ENCODE peak calls at places on chromosomes 7 and 10, in five cellular contexts. G is body of pancreas; O is upper lobe of right lung; U is mesendoderm; Z is CD8-positive, alpha-beta T cell. F is an unnamed sample.

GRCh38 chr10:24041030-24041429 is 167.9 kb upstream of the KIAA1217 start:
- DNase-seq in G (no peak), O (no peak), U (no peak), Z (no peak), F (no peak)

GRCh38 chr7:138352570-138353461 is 107.2 kb upstream of the TRIM24 start:
- DNase-seq in G (no peak), O (no peak), U (peak; percentile 58), Z (no peak), F (no peak)

GRCh38 chr10:89915021-89915420 is 213.6 kb downstream of the KIF20B start:
- DNase-seq in G (no peak), O (no peak), U (no peak), Z (no peak), F (no peak)

GRCh38 chr10:79079074-79079397 is 10.3 kb downstream of the ZMIZ1 start:
- DNase-seq in G (no peak), O (no peak), U (no peak), Z (no peak), F (no peak)

GRCh38 chr10:6843477-6843876 is 263.4 kb upstream of the PRKCQ start:
- DNase-seq in G (peak; percentile 4), O (no peak), U (no peak), Z (no peak), F (peak; percentile 41)

GRCh38 chr7:92875719-92876118 is 39.3 kb upstream of the CDK6 start:
- DNase-seq in G (no peak), O (no peak), U (no peak), Z (no peak), F (no peak)

GRCh38 chr10:26513101-26513500 is 75.0 kb downstream of the APBB1IP start:
- DNase-seq in G (no peak), O (no peak), U (no peak), Z (no peak), F (no peak)

GRCh38 chr10:33067481-33067880 is 109.5 kb upstream of the ITGB1 start:
- DNase-seq in G (no peak), O (no peak), U (no peak), Z (no peak), F (no peak)

GRCh38 chr7:25216837-25217236 is 11.4 kb downstream of the NPVF start:
- DNase-seq in G (no peak), O (no peak), U (peak; percentile 46), Z (no peak), F (no peak)

GRCh38 chr7:106524690-106525059 is 136.3 kb downstream of the CCDC71L start:
- DNase-seq in G (no peak), O (no peak), U (no peak), Z (no peak), F (no peak)

GRCh38 chr10:9602930-9603459 is 1414.7 kb upstream of the CELF2 start:
- DNase-seq in G (no peak), O (no peak), U (no peak), Z (no peak), F (no peak)

GRCh38 chr10:113381906-113382562 is 170.8 kb upstream of the HABP2 start:
- DNase-seq in G (peak; percentile 20), O (no peak), U (peak; percentile 45), Z (no peak), F (no peak)

GRCh38 chr7:149369497-149369896 is 91.4 kb downstream of the ZNF777 start:
- DNase-seq in G (no peak), O (no peak), U (peak; percentile 25), Z (no peak), F (no peak)

GRCh38 chr10:99844433-99844955 is 62.1 kb downstream of the ABCC2 start:
- DNase-seq in G (no peak), O (no peak), U (no peak), Z (no peak), F (no peak)

GRCh38 chr10:47055386-47056382 is 144.5 kb downstream of the PTPN20 start:
- DNase-seq in G (no peak), O (no peak), U (peak; percentile 56), Z (no peak), F (no peak)

GRCh38 chr7:11427686-11428273 is 404.2 kb downstream of the THSD7A start:
- DNase-seq in G (peak; percentile 48), O (no peak), U (peak; percentile 75), Z (no peak), F (no peak)

GRCh38 chr10:86758231-86759072 is 2.0 kb downstream of the BMPR1A start:
- DNase-seq in G (no peak), O (no peak), U (peak; percentile 66), Z (no peak), F (no peak)

GRCh38 chr7:141737118-141737835 is 881 bp upstream of the SSBP1 start:
- DNase-seq in G (peak; percentile 31), O (no peak), U (no peak), Z (peak; percentile 4), F (no peak)

GRCh38 chr10:50417486-50417905 is 166.2 kb upstream of the ASAH2 start:
- DNase-seq in G (no peak), O (no peak), U (no peak), Z (no peak), F (no peak)

GRCh38 chr7:40879941-40880558 is 745.2 kb downstream of the SUGCT start:
- DNase-seq in G (no peak), O (no peak), U (no peak), Z (no peak), F (no peak)

GRCh38 chr7:110771717-110772116 is 319.2 kb upstream of the LRRN3 start:
- DNase-seq in G (no peak), O (no peak), U (no peak), Z (no peak), F (no peak)

GRCh38 chr10:33113111-33113856 is 155.3 kb upstream of the ITGB1 start:
- DNase-seq in G (no peak), O (no peak), U (no peak), Z (no peak), F (no peak)

GRCh38 chr10:4807803-4808507 is 18.1 kb upstream of the AKR1E2 start:
- DNase-seq in G (no peak), O (no peak), U (peak; percentile 40), Z (no peak), F (no peak)
- H3K27ac ChIP-seq in G (no peak overlapping the region), O (no peak overlapping the region), U (no peak overlapping the region), Z (no peak overlapping the region), F (no peak overlapping the region)

GRCh38 chr7:157168571-157168970 is 29.8 kb downstream of the UBE3C start:
- DNase-seq in G (no peak), O (no peak), U (no peak), Z (no peak), F (no peak)

GRCh38 chr7:157160433-157160832 is 21.7 kb downstream of the UBE3C start:
- DNase-seq in G (no peak), O (no peak), U (no peak), Z (no peak), F (no peak)

DNA sequence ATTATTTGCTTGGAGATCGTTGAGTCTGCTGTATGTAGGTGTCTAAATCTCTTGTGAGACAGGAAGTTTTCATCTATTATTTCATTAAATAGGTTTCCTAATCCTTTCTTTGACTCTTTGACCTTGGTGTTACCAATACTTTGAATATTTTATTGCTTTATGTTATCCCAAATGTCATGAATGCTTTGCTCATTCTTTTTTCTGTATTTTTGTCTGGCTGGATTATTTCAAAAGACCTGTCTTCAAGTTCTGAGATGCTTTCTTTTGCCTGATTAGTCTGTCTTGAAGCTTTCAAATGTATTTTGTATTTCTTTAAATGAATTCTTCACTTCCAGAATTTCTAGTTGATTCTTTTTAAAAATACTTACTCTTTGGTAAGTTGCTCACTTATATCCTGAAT is 27.3 kb downstream of the UBE3C start:
- DNase-seq in G (no peak), O (no peak), U (no peak), Z (no peak), F (no peak)
- H3K27ac ChIP-seq in G (no peak overlapping the region), O (no peak overlapping the region), U (no peak overlapping the region), Z (no peak overlapping the region), F (no peak overlapping the region)

GRCh38 chr10:52499281-52499680 is 185.2 kb downstream of the DKK1 start:
- DNase-seq in G (no peak), O (no peak), U (no peak), Z (no peak), F (no peak)
- H3K27ac ChIP-seq in G (no peak overlapping the region), O (no peak overlapping the region), U (no peak overlapping the region), Z (no peak overlapping the region), F (no peak overlapping the region)

DNA sequence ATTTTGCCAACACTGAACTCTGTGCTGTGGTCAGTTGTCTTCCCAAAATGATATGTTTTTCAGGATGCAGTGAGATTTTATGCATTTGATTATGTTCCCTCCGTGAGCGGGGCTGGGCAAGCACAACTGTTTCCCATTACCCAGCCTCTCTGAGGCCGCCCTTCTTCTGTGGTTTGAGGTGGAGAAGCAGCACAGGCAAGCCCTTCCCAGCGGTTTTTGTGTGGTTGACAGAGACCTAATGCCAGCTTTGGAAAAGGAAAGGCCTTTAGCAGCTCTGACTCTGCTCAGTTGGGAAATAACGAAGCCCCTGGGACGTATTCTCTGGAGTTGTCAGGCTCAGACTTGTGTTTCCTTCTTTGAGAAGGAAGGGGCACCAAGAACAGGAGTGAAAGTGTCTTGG is 20.7 kb upstream of the PDCD4 start:
- DNase-seq in G (no peak), O (no peak), U (no peak), Z (no peak), F (no peak)
- H3K27ac ChIP-seq in G (peak overlapping the region; percentile 96), O (no peak overlapping the region), U (no peak overlapping the region), Z (no peak overlapping the region), F (no peak overlapping the region)

GRCh38 chr10:2772135-2772534 is 295.2 kb upstream of the PFKP start:
- DNase-seq in G (no peak), O (no peak), U (no peak), Z (no peak), F (no peak)
- H3K27ac ChIP-seq in G (no peak overlapping the region), O (no peak overlapping the region), U (no peak overlapping the region), Z (no peak overlapping the region), F (no peak overlapping the region)

DNA sequence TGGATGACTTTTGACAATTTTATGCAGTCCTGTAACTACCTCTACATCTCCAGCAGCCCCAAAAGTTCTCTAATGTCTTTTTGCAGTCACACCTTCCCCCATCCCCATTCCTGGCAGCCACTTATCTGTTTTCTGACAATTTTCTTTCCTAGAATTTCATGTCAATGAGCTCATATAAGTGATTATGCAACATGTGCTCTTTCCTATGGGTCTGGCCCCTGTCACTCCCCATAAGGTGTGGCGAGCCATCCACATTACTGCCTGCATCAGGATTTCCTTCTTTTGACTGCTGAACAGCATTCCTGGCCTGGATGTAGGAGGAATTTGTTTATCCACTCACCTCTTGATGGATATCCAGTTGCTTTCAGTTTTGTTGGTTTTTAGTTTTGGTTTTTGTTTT is 146.7 kb upstream of the MGMT start:
- DNase-seq in G (no peak), O (no peak), U (no peak), Z (no peak), F (no peak)
- H3K27ac ChIP-seq in G (no peak overlapping the region), O (no peak overlapping the region), U (no peak overlapping the region), Z (no peak overlapping the region), F (no peak overlapping the region)

GRCh38 chr7:91846436-91846835 is 34.1 kb downstream of the MTERF1 start:
- DNase-seq in G (no peak), O (no peak), U (no peak), Z (no peak), F (no peak)
- H3K27ac ChIP-seq in G (no peak overlapping the region), O (no peak overlapping the region), U (no peak overlapping the region), Z (no peak overlapping the region), F (no peak overlapping the region)